ENCODE peak calls at places on chromosomes 1 and 21, in six cellular contexts. M is neural crest cell; O is activated CD8-positive, alpha-beta memory T cell treated with anti-CD3 and anti-CD28 coated beads, Interleukin-2, amount 10 ng/mL, durations not matched to agents 7 days and 5 days; T is smooth muscle cell of the brain vasculature; H is Right ventricle myocardium inferior; G is activated CD8-positive, alpha-beta T cell treated with anti-CD3 and anti-CD28 coated beads, Interleukin-2, amount 10 ng/mL, durations not matched to agents 7 days and 5 days. Q is an unnamed sample.
A peak's percentile ranks its signal among the peaks of the same experiment; 100 is the strongest.

GRCh38 chr1:241323510-241323909 is 33.5 kb downstream of the RGS7 start:
- DNase-seq in O (no peak), M (peak; percentile 55), G (peak; percentile 45), T (peak; percentile 4), H (no peak), Q (no peak)

GRCh38 chr1:40708750-40709099 is 17.2 kb downstream of the NFYC start:
- DNase-seq in H (no peak), O (no peak), G (no peak), T (peak; percentile 78), M (no peak), Q (no peak)

GRCh38 chr1:162018418-162018817 is 5.3 kb downstream of the OLFML2B start:
- DNase-seq in G (no peak), M (no peak), T (no peak), O (no peak), H (no peak), Q (peak; percentile 56)

GRCh38 chr1:28594661-28595411 is 2.8 kb downstream of the RAB42 start:
- DNase-seq in T (no peak), H (no peak), M (no peak), O (no peak), G (no peak), Q (peak; percentile 47)

GRCh38 chr1:233725423-233725822 is 111.5 kb downstream of the KCNK1 start:
- DNase-seq in O (no peak), M (no peak), H (no peak), G (no peak), T (no peak), Q (no peak)

GRCh38 chr1:97243973-97244560 is 522.5 kb downstream of the PTBP2 start:
- DNase-seq in O (no peak), M (no peak), H (no peak), G (no peak), T (no peak), Q (no peak)

GRCh38 chr1:164735315-164736052 is 176.5 kb downstream of the PBX1 start:
- DNase-seq in G (no peak), T (no peak), H (no peak), O (no peak), M (no peak), Q (no peak)

GRCh38 chr21:32477424-32477745 is 64.9 kb downstream of the EVA1C start:
- DNase-seq in G (no peak), T (no peak), H (no peak), O (no peak), M (no peak), Q (no peak)